ENCODE peak calls at places on chromosome 20, in seven cellular contexts. R is anterior cingulate cortex, C is left ventricle myocardium superior, V is cardiac fibroblast, T is hepatic stellate cell, G is sigmoid colon, K is brain microvascular endothelial cell. F is an unnamed sample.

GRCh38 chr20:37095609-37096414 is at the start of gene RBL1:
- DNase-seq in T (peak), G (peak), R (peak), C (peak), K (peak), V (peak), F (peak)

GRCh38 chr20:63498950-63499332 is at the start of gene EEF1A2:
- DNase-seq in T (no peak), G (peak), R (no peak), V (no peak), K (no peak), C (peak), F (no peak)

GRCh38 chr20:35166242-35166830 is 5.5 kb upstream of the PROCR start:
- DNase-seq in G (no peak), C (peak), V (peak), K (no peak), T (no peak), R (no peak), F (no peak)

GRCh38 chr20:57025261-57025660 is 241.2 kb downstream of the BMP7 start:
- DNase-seq in T (no peak), R (no peak), K (no peak), G (no peak), V (no peak), C (no peak), F (no peak)

GRCh38 chr20:61252601-61253263 is 671 bp downstream of the CDH4 start:
- DNase-seq in G (no peak), V (peak), K (no peak), T (peak), C (no peak), R (no peak), F (no peak)

GRCh38 chr20:4227085-4227821 is 211.9 kb upstream of the RNF24 start:
- DNase-seq in T (peak), K (peak), R (no peak), G (no peak), V (peak), C (no peak), F (peak)

GRCh38 chr20:50280851-50281655 is 90.4 kb downstream of the CEBPB start:
- DNase-seq in G (no peak), V (no peak), C (no peak), K (no peak), R (no peak), T (no peak), F (no peak)

GRCh38 chr20:859661-860294 is 26.3 kb downstream of the FAM110A start:
- DNase-seq in G (no peak), C (no peak), V (peak), R (no peak), K (no peak), T (no peak), F (no peak)

GRCh38 chr20:53866787-53867740 is 203.3 kb downstream of the BCAS1 start:
- DNase-seq in V (peak), R (no peak), C (no peak), G (no peak), T (no peak), K (no peak), F (peak)

GRCh38 chr20:62804021-62804631 is 509 bp upstream of the OGFR start:
- DNase-seq in C (no peak), V (no peak), G (no peak), K (no peak), R (no peak), T (no peak), F (no peak)

GRCh38 chr20:23988561-23988960 is at the start of gene GGTLC1:
- DNase-seq in K (no peak), C (no peak), T (no peak), V (no peak), G (no peak), R (no peak), F (no peak)

GRCh38 chr20:60754866-60755265 is 497.2 kb upstream of the CDH4 start:
- DNase-seq in R (no peak), V (no peak), G (no peak), C (no peak), T (no peak), K (no peak), F (no peak)

GRCh38 chr20:47205577-47206123 is 150.8 kb downstream of the ZMYND8 start:
- DNase-seq in R (no peak), V (peak), T (peak), G (peak), C (peak), K (peak), F (peak)

GRCh38 chr20:1895674-1896496 is 678 bp downstream of the SIRPA start:
- DNase-seq in V (peak), G (peak), K (no peak), T (peak), R (peak), C (peak), F (no peak)

GRCh38 chr20:21505161-21505809 is 8.6 kb downstream of the NKX2-2 start:
- DNase-seq in K (peak), G (no peak), C (peak), T (peak), R (peak), V (peak), F (peak)

GRCh38 chr20:64238115-64238825 is 17.3 kb upstream of the PCMTD2 start:
- DNase-seq in K (no peak), C (no peak), V (no peak), G (peak), T (no peak), R (no peak), F (no peak)

GRCh38 chr20:7155282-7155681 is 387.8 kb downstream of the BMP2 start:
- DNase-seq in T (no peak), G (no peak), R (no peak), C (no peak), V (no peak), K (no peak), F (no peak)

GRCh38 chr20:49448917-49449316 is 33.6 kb downstream of the KCNB1 start:
- DNase-seq in V (no peak), R (no peak), C (no peak), T (no peak), K (no peak), G (peak), F (no peak)

GRCh38 chr20:54208492-54209044 is 681 bp downstream of the PFDN4 start:
- DNase-seq in R (no peak), G (no peak), T (peak), K (peak), C (no peak), V (peak), F (no peak)

GRCh38 chr20:46229478-46229877 is 78.8 kb downstream of the CDH22 start:
- DNase-seq in R (no peak), G (no peak), T (no peak), C (no peak), V (no peak), K (no peak), F (no peak)

GRCh38 chr20:50305636-50306477 is 115.2 kb downstream of the CEBPB start:
- DNase-seq in V (peak), K (no peak), G (peak), T (no peak), R (no peak), C (peak), F (no peak)

GRCh38 chr20:32527447-32528055 is 57.6 kb downstream of the NOL4L start:
- DNase-seq in K (no peak), G (no peak), T (no peak), V (no peak), R (no peak), C (peak), F (no peak)

GRCh38 chr20:44643596-44644383 is 7.7 kb downstream of the ADA start:
- DNase-seq in C (peak), R (no peak), T (peak), K (peak), V (peak), G (peak), F (peak)